ENCODE peak calls at places on chromosomes 12 and 14, in four cellular contexts. J is body of pancreas, X is activated T-helper 1 cell treated with Interleukin-2 at 50 U/mL for 16 hours, B is HCT116. W is an unnamed sample.

GRCh38 chr12:22334696-22335290 is at the start of gene ST8SIA1:
- DNase-seq in B (no peak), J (peak; percentile 23), X (peak; percentile 61), W (peak; percentile 25)

GRCh38 chr12:130673036-130673705 is 42.9 kb downstream of the RIMBP2 start:
- DNase-seq in X (no peak), J (no peak), B (no peak), W (no peak)

GRCh38 chr14:35470775-35471174 is 63.2 kb upstream of the INSM2 start:
- DNase-seq in B (no peak), J (no peak), X (no peak), W (no peak)

GRCh38 chr12:32494676-32495075 is 95.3 kb downstream of the FGD4 start:
- DNase-seq in X (no peak), J (no peak), B (no peak), W (peak; percentile 17)

GRCh38 chr12:52799498-52800211 is 3.7 kb upstream of the KRT3 start:
- DNase-seq in X (no peak), J (no peak), B (no peak), W (no peak)

GRCh38 chr14:66001356-66001755 is 484.8 kb upstream of the CCDC196 start:
- DNase-seq in B (no peak), J (no peak), X (no peak), W (no peak)

GRCh38 chr12:121523741-121524140 is 57.1 kb downstream of the KDM2B start:
- DNase-seq in X (no peak), B (no peak), J (no peak), W (no peak)

GRCh38 chr12:124917841-124918621 is 3.6 kb upstream of the UBC start:
- DNase-seq in B (no peak), J (no peak), X (no peak), W (no peak)